ENCODE peak calls at places on chromosomes 5 and 9, in five cellular contexts. One of them, this sample, is unnamed.

GRCh38 chr5:3282841-3283240 is 312.8 kb upstream of the IRX1 start:
- DNase-seq in stomach: no peak
- DNase-seq in GM18507: no peak
- DNase-seq in activated CD8-positive, alpha-beta T cell treated with anti-CD3 and anti-CD28 coated beads for 36 hours: no peak
- DNase-seq in activated T-helper 1 cell treated with Interleukin-2 at 50 U/mL for 16 hours: no peak
- DNase-seq in this sample: no peak

GRCh38 chr9:101437806-101438232 is 2.2 kb upstream of the ALDOB start:
- DNase-seq in stomach: peak
- DNase-seq in GM18507: no peak
- DNase-seq in activated CD8-positive, alpha-beta T cell treated with anti-CD3 and anti-CD28 coated beads for 36 hours: no peak
- DNase-seq in activated T-helper 1 cell treated with Interleukin-2 at 50 U/mL for 16 hours: no peak
- DNase-seq in this sample: no peak

GRCh38 chr5:143066556-143067281 is 296.5 kb downstream of the ARHGAP26 start:
- DNase-seq in stomach: no peak
- DNase-seq in GM18507: no peak
- DNase-seq in activated CD8-positive, alpha-beta T cell treated with anti-CD3 and anti-CD28 coated beads for 36 hours: peak
- DNase-seq in activated T-helper 1 cell treated with Interleukin-2 at 50 U/mL for 16 hours: no peak
- DNase-seq in this sample: peak

GRCh38 chr5:114418546-114419388 is 56.9 kb downstream of the KCNN2 start:
- DNase-seq in stomach: no peak
- DNase-seq in GM18507: peak
- DNase-seq in activated CD8-positive, alpha-beta T cell treated with anti-CD3 and anti-CD28 coated beads for 36 hours: no peak
- DNase-seq in activated T-helper 1 cell treated with Interleukin-2 at 50 U/mL for 16 hours: no peak
- DNase-seq in this sample: no peak

GRCh38 chr5:157205708-157206107 is 25.1 kb downstream of the ITK start:
- DNase-seq in stomach: no peak
- DNase-seq in GM18507: no peak
- DNase-seq in activated CD8-positive, alpha-beta T cell treated with anti-CD3 and anti-CD28 coated beads for 36 hours: no peak
- DNase-seq in activated T-helper 1 cell treated with Interleukin-2 at 50 U/mL for 16 hours: no peak
- DNase-seq in this sample: no peak

GRCh38 chr5:133581918-133582317 is 30.4 kb downstream of the FSTL4 start:
- DNase-seq in stomach: no peak
- DNase-seq in GM18507: no peak
- DNase-seq in activated CD8-positive, alpha-beta T cell treated with anti-CD3 and anti-CD28 coated beads for 36 hours: no peak
- DNase-seq in activated T-helper 1 cell treated with Interleukin-2 at 50 U/mL for 16 hours: no peak
- DNase-seq in this sample: no peak

GRCh38 chr9:88521308-88521707 is 13.7 kb upstream of the NXNL2 start:
- DNase-seq in stomach: no peak
- DNase-seq in GM18507: no peak
- DNase-seq in activated CD8-positive, alpha-beta T cell treated with anti-CD3 and anti-CD28 coated beads for 36 hours: no peak
- DNase-seq in activated T-helper 1 cell treated with Interleukin-2 at 50 U/mL for 16 hours: no peak
- DNase-seq in this sample: no peak

GRCh38 chr9:125631391-125632085 is 75.5 kb downstream of the MAPKAP1 start:
- DNase-seq in stomach: no peak
- DNase-seq in GM18507: no peak
- DNase-seq in activated CD8-positive, alpha-beta T cell treated with anti-CD3 and anti-CD28 coated beads for 36 hours: peak
- DNase-seq in activated T-helper 1 cell treated with Interleukin-2 at 50 U/mL for 16 hours: no peak
- DNase-seq in this sample: peak

GRCh38 chr9:13412323-13412722 is 132.8 kb upstream of the MPDZ start:
- DNase-seq in stomach: no peak
- DNase-seq in GM18507: no peak
- DNase-seq in activated CD8-positive, alpha-beta T cell treated with anti-CD3 and anti-CD28 coated beads for 36 hours: no peak
- DNase-seq in activated T-helper 1 cell treated with Interleukin-2 at 50 U/mL for 16 hours: no peak
- DNase-seq in this sample: no peak

GRCh38 chr5:83474986-83475385 is 3.4 kb downstream of the VCAN start:
- DNase-seq in stomach: no peak
- DNase-seq in GM18507: no peak
- DNase-seq in activated CD8-positive, alpha-beta T cell treated with anti-CD3 and anti-CD28 coated beads for 36 hours: no peak
- DNase-seq in activated T-helper 1 cell treated with Interleukin-2 at 50 U/mL for 16 hours: no peak
- DNase-seq in this sample: no peak

GRCh38 chr9:113920872-113921271 is 44.8 kb downstream of the ZNF618 start:
- DNase-seq in stomach: no peak
- DNase-seq in GM18507: no peak
- DNase-seq in activated CD8-positive, alpha-beta T cell treated with anti-CD3 and anti-CD28 coated beads for 36 hours: no peak
- DNase-seq in activated T-helper 1 cell treated with Interleukin-2 at 50 U/mL for 16 hours: no peak
- DNase-seq in this sample: no peak

GRCh38 chr9:32426278-32426939 is 42.0 kb downstream of the ACO1 start:
- DNase-seq in stomach: peak
- DNase-seq in GM18507: no peak
- DNase-seq in activated CD8-positive, alpha-beta T cell treated with anti-CD3 and anti-CD28 coated beads for 36 hours: no peak
- DNase-seq in activated T-helper 1 cell treated with Interleukin-2 at 50 U/mL for 16 hours: no peak
- DNase-seq in this sample: peak

GRCh38 chr5:140142802-140143201 is 17.1 kb downstream of the IGIP start:
- DNase-seq in stomach: no peak
- DNase-seq in GM18507: no peak
- DNase-seq in activated CD8-positive, alpha-beta T cell treated with anti-CD3 and anti-CD28 coated beads for 36 hours: no peak
- DNase-seq in activated T-helper 1 cell treated with Interleukin-2 at 50 U/mL for 16 hours: no peak
- DNase-seq in this sample: no peak

This sample was measured in DND-41.